ENCODE peak calls at places on chromosomes 6 and 20, in nine cellular contexts. R is gastrocnemius medialis, S is A673, V is breast epithelium, Y is choroid plexus epithelial cell, Z is foreskin keratinocyte, A is testis, N is HFFc6, G is progenitor cell of endocrine pancreas. P is an unnamed sample.

GRCh38 chr6:110140650-110141049 is 38.8 kb downstream of the WASF1 start:
- DNase-seq in A (no peak), Z (peak), G (no peak), N (peak), V (no peak), Y (peak), R (no peak), S (peak), P (no peak)

GRCh38 chr6:43990275-43990626 is 137.0 kb downstream of the MRPL14 start:
- DNase-seq in A (no peak), G (no peak), Y (no peak), S (no peak), R (peak), V (peak), N (peak), Z (no peak), P (no peak)

GRCh38 chr6:27752038-27752885 is 159.9 kb downstream of the OR2B2 start:
- DNase-seq in V (peak), Z (peak), A (peak), G (peak), S (peak), N (peak), R (no peak), Y (peak), P (peak)

GRCh38 chr6:53309059-53309896 is 39.5 kb downstream of the ELOVL5 start:
- DNase-seq in Y (peak), V (no peak), Z (no peak), R (no peak), S (no peak), A (no peak), N (peak), G (no peak), P (no peak)

GRCh38 chr6:150777731-150778130 is 87.8 kb upstream of the MTHFD1L start:
- DNase-seq in G (no peak), S (no peak), V (no peak), N (no peak), Z (no peak), A (no peak), Y (no peak), R (no peak), P (no peak)

GRCh38 chr6:156765117-156765516 is 12.1 kb upstream of the ARID1B start:
- DNase-seq in N (no peak), V (no peak), G (no peak), R (no peak), A (no peak), S (no peak), Y (no peak), Z (no peak), P (no peak)

GRCh38 chr20:41167481-41168253 is 30.3 kb downstream of the PLCG1 start:
- DNase-seq in R (no peak), V (no peak), Z (no peak), S (no peak), A (no peak), Y (no peak), G (no peak), N (no peak), P (no peak)

GRCh38 chr6:165231581-165232276 is 77.7 kb downstream of the C6orf118 start:
- DNase-seq in S (peak), R (peak), Z (peak), Y (peak), V (no peak), N (no peak), G (no peak), A (peak), P (no peak)

GRCh38 chr6:129709909-129710721 is at the start of gene ARHGAP18:
- DNase-seq in V (peak), R (peak), N (peak), A (peak), Z (peak), S (peak), Y (peak), G (peak), P (peak)

DNA sequence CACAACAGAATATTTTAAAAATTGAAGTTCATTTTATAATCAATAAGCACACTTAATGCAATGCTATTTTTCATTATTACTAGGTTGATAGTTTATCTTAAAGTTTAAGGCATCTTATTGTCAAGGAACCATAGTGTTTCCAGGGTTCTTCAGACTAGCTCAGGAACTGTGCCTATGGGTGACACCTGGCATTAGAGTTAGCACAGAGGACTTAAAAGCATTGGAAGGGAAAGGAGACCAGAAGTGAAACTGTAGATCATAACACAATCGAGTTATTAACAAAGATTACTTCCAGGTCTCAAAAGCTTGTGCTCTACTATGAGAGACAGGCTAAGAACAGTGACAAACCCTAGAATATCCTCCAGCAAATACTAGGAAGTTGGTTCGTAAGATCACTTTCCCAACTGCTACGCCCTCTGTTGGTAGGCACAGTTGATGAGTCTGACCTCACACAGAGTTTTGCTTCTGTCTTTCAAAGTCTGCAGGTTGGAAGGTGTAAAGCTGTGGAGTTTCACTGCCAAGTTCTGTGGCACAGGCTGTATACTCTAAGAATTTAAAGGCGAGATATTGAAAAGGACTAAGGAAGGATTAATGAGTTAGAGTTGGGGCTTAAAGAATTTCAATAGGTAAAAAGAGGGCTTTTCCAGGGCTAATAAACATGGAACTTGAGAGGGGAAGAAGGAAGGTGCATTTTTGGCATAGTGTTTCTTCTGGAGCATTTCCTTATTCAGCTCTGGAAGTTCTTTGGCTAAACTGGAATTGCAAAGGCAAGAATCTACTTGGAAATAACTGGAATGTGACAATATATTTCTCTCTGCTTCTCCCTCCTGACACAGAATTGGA is 531.3 kb upstream of the JAG1 start:
- DNase-seq in Z (peak), G (no peak), Y (peak), N (peak), A (peak), S (peak), R (peak), V (peak), P (peak)
- TF ChIP-seq CTCF in Z (peak), G (peak), Y (peak), N (peak), A (peak), S (peak), R (peak), V (peak), P (peak)

DNA sequence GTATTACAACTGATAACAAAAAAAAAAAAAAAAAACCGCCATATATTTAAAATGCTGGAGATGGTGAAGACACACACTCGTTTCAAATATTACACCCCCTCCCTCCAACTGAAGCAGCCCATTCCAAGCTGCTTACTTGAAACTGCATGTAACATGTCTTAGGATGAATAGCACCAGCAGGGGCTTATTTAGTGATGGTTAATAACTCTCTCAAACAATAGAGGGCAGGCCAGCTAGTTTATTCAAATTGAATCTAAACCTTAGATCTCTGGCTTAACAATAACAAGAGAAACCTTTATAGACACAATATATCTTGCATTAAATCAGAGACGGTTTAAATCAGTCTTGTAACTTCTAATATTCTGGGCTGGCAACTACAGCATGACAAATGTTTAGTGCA is 9.3 kb upstream of the JPH2 start:
- DNase-seq in A (no peak), Y (peak), S (peak), N (peak), Z (no peak), R (no peak), V (no peak), G (no peak), P (no peak)
- TF ChIP-seq CTCF in A (no peak), Y (peak), S (no peak), N (peak), Z (peak), R (no peak), V (no peak), G (no peak), P (no peak)

GRCh38 chr20:38342196-38342595 is 4.1 kb upstream of the LBP start:
- DNase-seq in Z (no peak), V (no peak), S (no peak), R (no peak), Y (no peak), A (no peak), N (no peak), G (no peak), P (no peak)

GRCh38 chr20:38343798-38344701 is 2.2 kb upstream of the LBP start:
- DNase-seq in A (no peak), V (no peak), G (no peak), S (no peak), N (no peak), Y (no peak), R (no peak), Z (no peak), P (no peak)

GRCh38 chr20:38342716-38343106 is 3.6 kb upstream of the LBP start:
- DNase-seq in G (no peak), Y (no peak), A (no peak), N (no peak), R (no peak), Z (no peak), V (no peak), S (no peak), P (no peak)

GRCh38 chr20:38345643-38346042 is 639 bp upstream of the LBP start:
- DNase-seq in V (no peak), G (no peak), Y (no peak), Z (no peak), N (no peak), S (no peak), A (no peak), R (no peak), P (no peak)

GRCh38 chr20:38343107-38343797 is 3.0 kb upstream of the LBP start:
- DNase-seq in V (no peak), G (no peak), Y (no peak), Z (no peak), N (no peak), R (no peak), A (peak), S (peak), P (no peak)
- TF ChIP-seq CTCF in V (no peak), G (no peak), Y (no peak), Z (no peak), N (no peak), R (no peak), A (no peak), S (no peak), P (no peak)

GRCh38 chr6:157982580-157983438 is 1.1 kb downstream of the SYNJ2 start:
- DNase-seq in V (no peak), G (no peak), S (no peak), Y (peak), A (peak), R (no peak), N (peak), Z (no peak), P (no peak)
- TF ChIP-seq CTCF in V (no peak), G (peak), S (no peak), Y (peak), A (no peak), R (no peak), N (peak), Z (no peak), P (no peak)

GRCh38 chr20:44800398-44801046 is 9.8 kb downstream of the RIMS4 start:
- DNase-seq in G (no peak), S (no peak), A (no peak), R (no peak), N (no peak), Z (no peak), V (no peak), Y (no peak), P (peak)
- TF ChIP-seq CTCF in G (peak), S (peak), A (no peak), R (no peak), N (peak), Z (peak), V (no peak), Y (peak), P (no peak)

P was measured in endothelial cell.